ENCODE peak calls at places on chromosomes 1 and 21, in four cellular contexts. K is stimulated activated naive CD4-positive, alpha-beta T cell; A is PC-3; F is NCI-H1694. L is an unnamed sample.
A peak's percentile ranks its signal among the peaks of the same experiment; 100 is the strongest.

GRCh38 chr1:157415661-157416060 is 136.7 kb downstream of the FCRL5 start:
- DNase-seq in F (no peak), K (no peak), A (peak; percentile 52), L (no peak)

GRCh38 chr1:231233735-231234417 is 7.1 kb upstream of the GNPAT start:
- DNase-seq in K (no peak), A (no peak), F (no peak), L (no peak)

GRCh38 chr1:186865253-186865652 is 36.5 kb downstream of the PLA2G4A start:
- DNase-seq in A (no peak), F (no peak), K (no peak), L (no peak)

GRCh38 chr1:200731654-200732332 is 6.9 kb upstream of the CAMSAP2 start:
- DNase-seq in F (no peak), K (no peak), A (no peak), L (no peak)

GRCh38 chr1:107546571-107546970 is 405.7 kb downstream of the NTNG1 start:
- DNase-seq in K (no peak), A (no peak), F (no peak), L (no peak)

GRCh38 chr1:234413485-234413884 is 40.2 kb downstream of the COA6 start:
- DNase-seq in A (no peak), K (no peak), F (no peak), L (no peak)

GRCh38 chr1:16158993-16159831 is 3.3 kb upstream of the EPHA2 start:
- DNase-seq in K (no peak), F (no peak), A (peak; percentile 95), L (no peak)

GRCh38 chr1:54275349-54275748 is 75.4 kb downstream of the MRPL37 start:
- DNase-seq in A (peak; percentile 33), K (no peak), F (no peak), L (no peak)

GRCh38 chr1:208793946-208794345 is 549.8 kb upstream of the PLXNA2 start:
- DNase-seq in A (no peak), K (no peak), F (no peak), L (no peak)

GRCh38 chr1:10537082-10537766 is 62.5 kb downstream of the PEX14 start:
- DNase-seq in A (no peak), K (no peak), F (no peak), L (no peak)

GRCh38 chr1:41498809-41499208 is 14.3 kb upstream of the EDN2 start:
- DNase-seq in K (no peak), F (no peak), A (peak; percentile 76), L (no peak)

GRCh38 chr1:167186771-167187170 is 33.9 kb upstream of the POU2F1 start:
- DNase-seq in K (no peak), F (peak; percentile 95), A (no peak), L (no peak)

GRCh38 chr1:72485786-72486185 is 203.4 kb upstream of the NEGR1 start:
- DNase-seq in K (no peak), A (no peak), F (no peak), L (no peak)

GRCh38 chr1:169538998-169539871 is 47.0 kb downstream of the F5 start:
- DNase-seq in K (no peak), F (no peak), A (peak; percentile 99), L (no peak)

GRCh38 chr1:221680085-221680484 is 61.8 kb downstream of the DUSP10 start:
- DNase-seq in F (no peak), A (no peak), K (no peak), L (no peak)

GRCh38 chr1:207890136-207890738 is 20.7 kb downstream of the CD34 start:
- DNase-seq in F (no peak), K (no peak), A (peak; percentile 63), L (no peak)

GRCh38 chr1:160376525-160377131 is 9.8 kb downstream of the NHLH1 start:
- DNase-seq in A (peak; percentile 78), K (no peak), F (no peak), L (peak; percentile 31)

GRCh38 chr1:36456391-36456928 is 6.2 kb upstream of the OSCP1 start:
- DNase-seq in F (no peak), A (no peak), K (no peak), L (no peak)

GRCh38 chr1:246787781-246788513 is 63.7 kb downstream of the SCCPDH start:
- DNase-seq in A (no peak), K (no peak), F (no peak), L (no peak)

GRCh38 chr1:3652538-3653285 is 396 bp downstream of the TP73 start:
- DNase-seq in K (no peak), A (no peak), F (no peak), L (no peak)

GRCh38 chr1:58524353-58524945 is 22.1 kb downstream of the OMA1 start:
- DNase-seq in A (no peak), K (no peak), F (no peak), L (no peak)

GRCh38 chr1:100767176-100767876 is 47.8 kb downstream of the VCAM1 start:
- DNase-seq in A (peak; percentile 52), K (no peak), F (peak; percentile 3), L (no peak)

GRCh38 chr1:229886636-229887035 is 180.4 kb upstream of the GALNT2 start:
- DNase-seq in K (no peak), A (no peak), F (no peak), L (no peak)

GRCh38 chr1:16351449-16351993 is 759 bp downstream of the FBXO42 start:
- DNase-seq in A (peak; percentile 42), K (no peak), F (no peak), L (no peak)

GRCh38 chr1:230084408-230085177 is 17.6 kb downstream of the GALNT2 start:
- DNase-seq in A (peak; percentile 100), F (peak; percentile 59), K (no peak), L (no peak)

GRCh38 chr1:110111081-110111480 is 1.2 kb upstream of the UBL4B start:
- DNase-seq in A (no peak), F (no peak), K (no peak), L (no peak)

GRCh38 chr1:228363686-228364067 is 43.0 kb downstream of the TRIM11 start:
- DNase-seq in A (no peak), K (no peak), F (no peak), L (no peak)

GRCh38 chr1:221886311-221887090 is 144.6 kb upstream of the DUSP10 start:
- DNase-seq in A (peak; percentile 89), F (no peak), K (no peak), L (no peak)

GRCh38 chr1:83495560-83495959 is 503.4 kb downstream of the TTLL7 start:
- DNase-seq in A (no peak), F (no peak), K (no peak), L (no peak)

GRCh38 chr1:220787069-220787614 is 429 bp downstream of the MTARC1 start:
- DNase-seq in K (no peak), A (peak; percentile 84), F (no peak), L (no peak)

GRCh38 chr1:81679972-81680371 is 120.8 kb upstream of the ADGRL2 start:
- DNase-seq in A (peak; percentile 28), F (no peak), K (no peak), L (no peak)

GRCh38 chr1:212630159-212630900 is 21.8 kb downstream of the ATF3 start:
- DNase-seq in A (peak; percentile 77), F (no peak), K (peak; percentile 26), L (no peak)

GRCh38 chr1:184691719-184692324 is 62.8 kb downstream of the EDEM3 start:
- DNase-seq in A (peak; percentile 53), F (peak; percentile 43), K (no peak), L (no peak)

GRCh38 chr1:71312545-71312944 is 231.7 kb upstream of the ZRANB2 start:
- DNase-seq in A (no peak), F (no peak), K (no peak), L (no peak)

GRCh38 chr1:20376880-20377494 is 86.3 kb downstream of the VWA5B1 start:
- DNase-seq in F (peak; percentile 46), A (peak; percentile 62), K (peak; percentile 5), L (no peak)

GRCh38 chr1:229159668-229160544 is 111.0 kb upstream of the RAB4A start:
- DNase-seq in A (no peak), K (no peak), F (no peak), L (no peak)

GRCh38 chr21:18245493-18245967 is 897 bp downstream of the CHODL start:
- DNase-seq in F (no peak), A (no peak), K (no peak), L (no peak)

GRCh38 chr1:87367549-87367948 is 38.9 kb downstream of the LMO4 start:
- DNase-seq in F (no peak), A (no peak), K (no peak), L (no peak)

GRCh38 chr1:19260211-19261138 is 8.9 kb downstream of the MRTO4 start:
- DNase-seq in A (peak; percentile 26), F (no peak), K (no peak), L (no peak)